ENCODE peak calls at places on chromosomes 7 and 10, in ten cellular contexts. One of them, this sample, is unnamed.

GRCh38 chr10:32084484-32084883 is 28.3 kb upstream of the KIF5B start:
- DNase-seq in MM.1S: no peak
- DNase-seq in IMR-90: no peak
- DNase-seq in HuH-7: no peak
- DNase-seq in upper lobe of right lung: no peak
- DNase-seq in pancreas: no peak
- DNase-seq in mesendoderm: no peak
- DNase-seq in sciatic nerve: no peak
- DNase-seq in activated gamma-delta T cell: no peak
- DNase-seq in ureter: no peak
- DNase-seq in this sample: no peak

GRCh38 chr10:100519321-100520051 is at the start of gene SEC31B:
- DNase-seq in MM.1S: no peak
- DNase-seq in IMR-90: no peak
- DNase-seq in activated gamma-delta T cell: no peak
- DNase-seq in pancreas: peak; percentile 80
- DNase-seq in upper lobe of right lung: peak; percentile 69
- DNase-seq in sciatic nerve: peak; percentile 64
- DNase-seq in HuH-7: peak; percentile 88
- DNase-seq in mesendoderm: peak; percentile 72
- DNase-seq in ureter: no peak
- DNase-seq in this sample: no peak

GRCh38 chr10:132250456-132251223 is 57.1 kb downstream of the STK32C start:
- DNase-seq in upper lobe of right lung: no peak
- DNase-seq in IMR-90: no peak
- DNase-seq in HuH-7: no peak
- DNase-seq in ureter: no peak
- DNase-seq in activated gamma-delta T cell: no peak
- DNase-seq in MM.1S: no peak
- DNase-seq in sciatic nerve: no peak
- DNase-seq in mesendoderm: no peak
- DNase-seq in pancreas: no peak
- DNase-seq in this sample: no peak

GRCh38 chr7:151141281-151141854 is 26.1 kb downstream of the GBX1 start:
- DNase-seq in HuH-7: no peak
- DNase-seq in ureter: no peak
- DNase-seq in MM.1S: no peak
- DNase-seq in sciatic nerve: peak; percentile 51
- DNase-seq in IMR-90: no peak
- DNase-seq in activated gamma-delta T cell: no peak
- DNase-seq in pancreas: peak; percentile 35
- DNase-seq in mesendoderm: no peak
- DNase-seq in upper lobe of right lung: no peak
- DNase-seq in this sample: no peak

GRCh38 chr10:44860811-44861751 is 50.1 kb upstream of the TMEM72 start:
- DNase-seq in IMR-90: peak; percentile 86
- DNase-seq in HuH-7: no peak
- DNase-seq in pancreas: no peak
- DNase-seq in MM.1S: no peak
- DNase-seq in mesendoderm: peak; percentile 87
- DNase-seq in ureter: peak; percentile 44
- DNase-seq in upper lobe of right lung: no peak
- DNase-seq in activated gamma-delta T cell: no peak
- DNase-seq in sciatic nerve: no peak
- DNase-seq in this sample: no peak

GRCh38 chr7:98802088-98802780 is 67.6 kb downstream of the TMEM130 start:
- DNase-seq in IMR-90: peak; percentile 19
- DNase-seq in upper lobe of right lung: no peak
- DNase-seq in sciatic nerve: no peak
- DNase-seq in mesendoderm: peak; percentile 85
- DNase-seq in activated gamma-delta T cell: no peak
- DNase-seq in pancreas: no peak
- DNase-seq in ureter: no peak
- DNase-seq in HuH-7: no peak
- DNase-seq in MM.1S: peak; percentile 54
- DNase-seq in this sample: peak; percentile 55

GRCh38 chr7:4681922-4682620 is at the start of gene FOXK1:
- DNase-seq in pancreas: peak; percentile 88
- DNase-seq in upper lobe of right lung: peak; percentile 91
- DNase-seq in IMR-90: peak; percentile 65
- DNase-seq in MM.1S: peak; percentile 76
- DNase-seq in sciatic nerve: peak; percentile 88
- DNase-seq in HuH-7: peak; percentile 73
- DNase-seq in mesendoderm: peak; percentile 66
- DNase-seq in activated gamma-delta T cell: peak; percentile 69
- DNase-seq in ureter: peak; percentile 77
- DNase-seq in this sample: peak; percentile 69

GRCh38 chr10:83991986-83992753 is 147.1 kb upstream of the GHITM start:
- DNase-seq in MM.1S: peak; percentile 21
- DNase-seq in mesendoderm: peak; percentile 81
- DNase-seq in HuH-7: peak; percentile 29
- DNase-seq in activated gamma-delta T cell: no peak
- DNase-seq in IMR-90: no peak
- DNase-seq in upper lobe of right lung: no peak
- DNase-seq in sciatic nerve: no peak
- DNase-seq in pancreas: no peak
- DNase-seq in ureter: no peak
- DNase-seq in this sample: no peak

GRCh38 chr10:35214607-35215020 is 88.0 kb downstream of the CREM start:
- DNase-seq in activated gamma-delta T cell: no peak
- DNase-seq in IMR-90: no peak
- DNase-seq in sciatic nerve: no peak
- DNase-seq in pancreas: no peak
- DNase-seq in MM.1S: no peak
- DNase-seq in ureter: no peak
- DNase-seq in mesendoderm: no peak
- DNase-seq in upper lobe of right lung: no peak
- DNase-seq in HuH-7: no peak
- DNase-seq in this sample: no peak

GRCh38 chr7:101410743-101411476 is 48.2 kb downstream of the COL26A1 start:
- DNase-seq in MM.1S: no peak
- DNase-seq in pancreas: peak; percentile 71
- DNase-seq in mesendoderm: peak; percentile 96
- DNase-seq in sciatic nerve: no peak
- DNase-seq in upper lobe of right lung: no peak
- DNase-seq in ureter: no peak
- DNase-seq in activated gamma-delta T cell: no peak
- DNase-seq in HuH-7: peak; percentile 94
- DNase-seq in IMR-90: no peak
- DNase-seq in this sample: peak; percentile 39

GRCh38 chr7:22581099-22581498 is 81.1 kb upstream of the STEAP1B start:
- DNase-seq in upper lobe of right lung: no peak
- DNase-seq in activated gamma-delta T cell: no peak
- DNase-seq in sciatic nerve: no peak
- DNase-seq in MM.1S: no peak
- DNase-seq in HuH-7: no peak
- DNase-seq in ureter: no peak
- DNase-seq in IMR-90: no peak
- DNase-seq in pancreas: no peak
- DNase-seq in mesendoderm: no peak
- DNase-seq in this sample: no peak

GRCh38 chr10:24886281-24886680 is 66.1 kb downstream of the PRTFDC1 start:
- DNase-seq in MM.1S: no peak
- DNase-seq in IMR-90: no peak
- DNase-seq in HuH-7: no peak
- DNase-seq in pancreas: no peak
- DNase-seq in ureter: peak; percentile 71
- DNase-seq in mesendoderm: no peak
- DNase-seq in upper lobe of right lung: no peak
- DNase-seq in sciatic nerve: no peak
- DNase-seq in activated gamma-delta T cell: no peak
- DNase-seq in this sample: no peak

GRCh38 chr7:33444501-33444900 is 315.1 kb downstream of the BBS9 start:
- DNase-seq in activated gamma-delta T cell: no peak
- DNase-seq in MM.1S: no peak
- DNase-seq in HuH-7: no peak
- DNase-seq in mesendoderm: no peak
- DNase-seq in upper lobe of right lung: no peak
- DNase-seq in pancreas: no peak
- DNase-seq in sciatic nerve: no peak
- DNase-seq in ureter: no peak
- DNase-seq in IMR-90: peak; percentile 65
- DNase-seq in this sample: no peak

GRCh38 chr10:132519382-132520146 is 18.0 kb upstream of the INPP5A start:
- DNase-seq in sciatic nerve: peak; percentile 62
- DNase-seq in HuH-7: no peak
- DNase-seq in MM.1S: no peak
- DNase-seq in IMR-90: no peak
- DNase-seq in activated gamma-delta T cell: no peak
- DNase-seq in ureter: peak; percentile 46
- DNase-seq in pancreas: peak; percentile 80
- DNase-seq in mesendoderm: peak; percentile 14
- DNase-seq in upper lobe of right lung: peak; percentile 67
- DNase-seq in this sample: no peak

GRCh38 chr10:91756286-91756685 is 41.9 kb upstream of the TNKS2 start:
- DNase-seq in sciatic nerve: no peak
- DNase-seq in IMR-90: peak; percentile 90
- DNase-seq in mesendoderm: no peak
- DNase-seq in pancreas: no peak
- DNase-seq in upper lobe of right lung: no peak
- DNase-seq in activated gamma-delta T cell: no peak
- DNase-seq in ureter: no peak
- DNase-seq in HuH-7: no peak
- DNase-seq in MM.1S: no peak
- DNase-seq in this sample: no peak

GRCh38 chr10:113235505-113235904 is 285.5 kb downstream of the TCF7L2 start:
- DNase-seq in sciatic nerve: no peak
- DNase-seq in IMR-90: no peak
- DNase-seq in ureter: no peak
- DNase-seq in upper lobe of right lung: no peak
- DNase-seq in MM.1S: no peak
- DNase-seq in activated gamma-delta T cell: no peak
- DNase-seq in mesendoderm: no peak
- DNase-seq in pancreas: no peak
- DNase-seq in HuH-7: no peak
- DNase-seq in this sample: no peak

GRCh38 chr10:59012839-59013238 is 163.6 kb upstream of the PHYHIPL start:
- DNase-seq in activated gamma-delta T cell: no peak
- DNase-seq in pancreas: no peak
- DNase-seq in ureter: no peak
- DNase-seq in MM.1S: no peak
- DNase-seq in HuH-7: no peak
- DNase-seq in IMR-90: no peak
- DNase-seq in upper lobe of right lung: no peak
- DNase-seq in sciatic nerve: no peak
- DNase-seq in mesendoderm: no peak
- DNase-seq in this sample: no peak

GRCh38 chr7:44534501-44534900 is 6.6 kb downstream of the NPC1L1 start:
- DNase-seq in pancreas: peak; percentile 62
- DNase-seq in upper lobe of right lung: no peak
- DNase-seq in ureter: no peak
- DNase-seq in HuH-7: peak; percentile 87
- DNase-seq in activated gamma-delta T cell: no peak
- DNase-seq in MM.1S: peak; percentile 53
- DNase-seq in mesendoderm: peak; percentile 79
- DNase-seq in sciatic nerve: no peak
- DNase-seq in IMR-90: no peak
- DNase-seq in this sample: peak; percentile 51

GRCh38 chr10:125093199-125093841 is 67.0 kb downstream of the CTBP2 start:
- DNase-seq in upper lobe of right lung: peak; percentile 57
- DNase-seq in pancreas: no peak
- DNase-seq in sciatic nerve: no peak
- DNase-seq in IMR-90: peak; percentile 73
- DNase-seq in activated gamma-delta T cell: no peak
- DNase-seq in HuH-7: no peak
- DNase-seq in MM.1S: no peak
- DNase-seq in ureter: no peak
- DNase-seq in mesendoderm: no peak
- DNase-seq in this sample: no peak

GRCh38 chr7:111987115-111987826 is 218.9 kb downstream of the DOCK4 start:
- DNase-seq in IMR-90: peak; percentile 71
- DNase-seq in upper lobe of right lung: no peak
- DNase-seq in activated gamma-delta T cell: no peak
- DNase-seq in HuH-7: no peak
- DNase-seq in mesendoderm: peak; percentile 47
- DNase-seq in ureter: no peak
- DNase-seq in MM.1S: no peak
- DNase-seq in sciatic nerve: no peak
- DNase-seq in pancreas: no peak
- DNase-seq in this sample: peak; percentile 34

GRCh38 chr7:94761451-94761850 is 105.5 kb upstream of the SGCE start:
- DNase-seq in IMR-90: no peak
- DNase-seq in upper lobe of right lung: no peak
- DNase-seq in pancreas: no peak
- DNase-seq in mesendoderm: no peak
- DNase-seq in MM.1S: no peak
- DNase-seq in ureter: no peak
- DNase-seq in HuH-7: peak; percentile 4
- DNase-seq in activated gamma-delta T cell: no peak
- DNase-seq in sciatic nerve: no peak
- DNase-seq in this sample: no peak

GRCh38 chr7:368651-369475 is 78.9 kb downstream of the FOXL3 start:
- DNase-seq in HuH-7: no peak
- DNase-seq in sciatic nerve: no peak
- DNase-seq in MM.1S: no peak
- DNase-seq in ureter: peak; percentile 86
- DNase-seq in activated gamma-delta T cell: no peak
- DNase-seq in mesendoderm: no peak
- DNase-seq in pancreas: peak; percentile 88
- DNase-seq in IMR-90: no peak
- DNase-seq in upper lobe of right lung: peak; percentile 68
- DNase-seq in this sample: peak; percentile 95

GRCh38 chr7:85172530-85172941 is 14.3 kb downstream of the SEMA3D start:
- DNase-seq in activated gamma-delta T cell: no peak
- DNase-seq in upper lobe of right lung: no peak
- DNase-seq in MM.1S: no peak
- DNase-seq in pancreas: no peak
- DNase-seq in ureter: peak; percentile 46
- DNase-seq in HuH-7: no peak
- DNase-seq in mesendoderm: no peak
- DNase-seq in sciatic nerve: no peak
- DNase-seq in IMR-90: peak; percentile 90
- DNase-seq in this sample: no peak

GRCh38 chr7:100865971-100866720 is 1.0 kb upstream of the TRIP6 start:
- DNase-seq in ureter: peak; percentile 92
- DNase-seq in MM.1S: no peak
- DNase-seq in activated gamma-delta T cell: no peak
- DNase-seq in sciatic nerve: peak; percentile 91
- DNase-seq in mesendoderm: no peak
- DNase-seq in upper lobe of right lung: peak; percentile 93
- DNase-seq in pancreas: peak; percentile 94
- DNase-seq in IMR-90: no peak
- DNase-seq in HuH-7: no peak
- DNase-seq in this sample: peak; percentile 67

GRCh38 chr7:7808156-7808555 is 89.7 kb upstream of the RPA3 start:
- DNase-seq in HuH-7: no peak
- DNase-seq in activated gamma-delta T cell: no peak
- DNase-seq in mesendoderm: no peak
- DNase-seq in IMR-90: peak; percentile 87
- DNase-seq in upper lobe of right lung: no peak
- DNase-seq in pancreas: no peak
- DNase-seq in MM.1S: no peak
- DNase-seq in ureter: no peak
- DNase-seq in sciatic nerve: no peak
- DNase-seq in this sample: peak; percentile 29

GRCh38 chr7:40498933-40499332 is 364.1 kb downstream of the SUGCT start:
- DNase-seq in activated gamma-delta T cell: no peak
- DNase-seq in ureter: no peak
- DNase-seq in pancreas: no peak
- DNase-seq in IMR-90: no peak
- DNase-seq in upper lobe of right lung: no peak
- DNase-seq in mesendoderm: no peak
- DNase-seq in MM.1S: no peak
- DNase-seq in sciatic nerve: no peak
- DNase-seq in HuH-7: no peak
- DNase-seq in this sample: no peak